ENCODE peak calls at places on chromosomes 13 and 19, in five cellular contexts. One of them, this sample, is unnamed.

GRCh38 chr13:25679154-25679553 is 307.4 kb downstream of the ATP8A2 start:
- DNase-seq in H1: no peak
- DNase-seq in HepG2: no peak
- DNase-seq in GM12878: no peak
- DNase-seq in NT2/D1: no peak
- DNase-seq in this sample: no peak

GRCh38 chr13:46160474-46161066 is 21.4 kb downstream of the LCP1 start:
- DNase-seq in H1: no peak
- DNase-seq in HepG2: peak
- DNase-seq in GM12878: no peak
- DNase-seq in NT2/D1: peak
- DNase-seq in this sample: peak

GRCh38 chr13:99721606-99722384 is 220.5 kb downstream of the TM9SF2 start:
- DNase-seq in H1: peak
- DNase-seq in HepG2: no peak
- DNase-seq in GM12878: no peak
- DNase-seq in NT2/D1: no peak
- DNase-seq in this sample: no peak

GRCh38 chr19:13892885-13893284 is 13.0 kb downstream of the BRME1 start:
- DNase-seq in H1: no peak
- DNase-seq in HepG2: no peak
- DNase-seq in GM12878: no peak
- DNase-seq in NT2/D1: no peak
- DNase-seq in this sample: no peak

GRCh38 chr19:24074720-24075119 is 12.3 kb upstream of the ZNF254 start:
- DNase-seq in H1: no peak
- DNase-seq in HepG2: no peak
- DNase-seq in GM12878: no peak
- DNase-seq in NT2/D1: no peak
- DNase-seq in this sample: no peak

GRCh38 chr19:14406645-14407331 is 12.4 kb downstream of the DDX39A start:
- DNase-seq in H1: no peak
- DNase-seq in HepG2: no peak
- DNase-seq in GM12878: no peak
- DNase-seq in NT2/D1: no peak
- DNase-seq in this sample: no peak

GRCh38 chr13:75512253-75512652 is 25.4 kb downstream of the COMMD6 start:
- DNase-seq in H1: no peak
- DNase-seq in HepG2: no peak
- DNase-seq in GM12878: peak
- DNase-seq in NT2/D1: no peak
- DNase-seq in this sample: no peak

GRCh38 chr19:56678205-56678604 is 6.6 kb upstream of the ZNF835 start:
- DNase-seq in H1: no peak
- DNase-seq in HepG2: no peak
- DNase-seq in GM12878: no peak
- DNase-seq in NT2/D1: no peak
- DNase-seq in this sample: no peak

GRCh38 chr13:72556945-72557344 is 170.5 kb downstream of the MZT1 start:
- DNase-seq in H1: no peak
- DNase-seq in HepG2: no peak
- DNase-seq in GM12878: no peak
- DNase-seq in NT2/D1: no peak
- DNase-seq in this sample: no peak

GRCh38 chr13:101869553-101869952 is 417.1 kb downstream of the ITGBL1 start:
- DNase-seq in H1: no peak
- DNase-seq in HepG2: no peak
- DNase-seq in GM12878: no peak
- DNase-seq in NT2/D1: no peak
- DNase-seq in this sample: no peak

GRCh38 chr19:42313096-42313839 is at the start of gene TMEM145:
- DNase-seq in H1: peak
- DNase-seq in HepG2: no peak
- DNase-seq in GM12878: no peak
- DNase-seq in NT2/D1: no peak
- DNase-seq in this sample: peak

GRCh38 chr13:94433055-94433947 is 46.2 kb downstream of the DCT start:
- DNase-seq in H1: peak
- DNase-seq in HepG2: peak
- DNase-seq in GM12878: no peak
- DNase-seq in NT2/D1: peak
- DNase-seq in this sample: peak

GRCh38 chr19:50290011-50290410 is 39.2 kb downstream of the KCNC3 start:
- DNase-seq in H1: no peak
- DNase-seq in HepG2: no peak
- DNase-seq in GM12878: no peak
- DNase-seq in NT2/D1: no peak
- DNase-seq in this sample: no peak

GRCh38 chr19:54560881-54561385 is 12.7 kb upstream of the LILRA2 start:
- DNase-seq in H1: no peak
- DNase-seq in HepG2: no peak
- DNase-seq in GM12878: no peak
- DNase-seq in NT2/D1: no peak
- DNase-seq in this sample: no peak

GRCh38 chr19:50050406-50051223 is 24.8 kb downstream of the ZNF473 start:
- DNase-seq in H1: peak
- DNase-seq in HepG2: no peak
- DNase-seq in GM12878: peak
- DNase-seq in NT2/D1: peak
- DNase-seq in this sample: peak

GRCh38 chr13:45122941-45123340 is 2.6 kb downstream of the GTF2F2 start:
- DNase-seq in H1: no peak
- DNase-seq in HepG2: no peak
- DNase-seq in GM12878: no peak
- DNase-seq in NT2/D1: no peak
- DNase-seq in this sample: no peak

GRCh38 chr13:48707405-48707804 is 53.7 kb downstream of the CYSLTR2 start:
- DNase-seq in H1: no peak
- DNase-seq in HepG2: no peak
- DNase-seq in GM12878: no peak
- DNase-seq in NT2/D1: no peak
- DNase-seq in this sample: no peak

GRCh38 chr13:39326471-39326870 is 276.5 kb downstream of the LHFPL6 start:
- DNase-seq in H1: no peak
- DNase-seq in HepG2: no peak
- DNase-seq in GM12878: no peak
- DNase-seq in NT2/D1: no peak
- DNase-seq in this sample: no peak

GRCh38 chr19:48854103-48854502 is 14.3 kb downstream of the PLEKHA4 start:
- DNase-seq in H1: no peak
- DNase-seq in HepG2: no peak
- DNase-seq in GM12878: no peak
- DNase-seq in NT2/D1: no peak
- DNase-seq in this sample: no peak

GRCh38 chr19:19021115-19021514 is 12.2 kb downstream of the SUGP2 start:
- DNase-seq in H1: no peak
- DNase-seq in HepG2: peak
- DNase-seq in GM12878: no peak
- DNase-seq in NT2/D1: no peak
- DNase-seq in this sample: no peak

GRCh38 chr13:75514080-75515040 is 23.3 kb downstream of the COMMD6 start:
- DNase-seq in H1: no peak
- DNase-seq in HepG2: no peak
- DNase-seq in GM12878: no peak
- DNase-seq in NT2/D1: no peak
- DNase-seq in this sample: no peak

GRCh38 chr13:109211616-109212015 is 574.8 kb downstream of the IRS2 start:
- DNase-seq in H1: no peak
- DNase-seq in HepG2: no peak
- DNase-seq in GM12878: no peak
- DNase-seq in NT2/D1: peak
- DNase-seq in this sample: no peak

GRCh38 chr19:14381689-14382474 is 638 bp downstream of the ADGRE5 start:
- DNase-seq in H1: no peak
- DNase-seq in HepG2: no peak
- DNase-seq in GM12878: no peak
- DNase-seq in NT2/D1: no peak
- DNase-seq in this sample: no peak

GRCh38 chr19:6739390-6739883 is at the start of gene TRIP10:
- DNase-seq in H1: peak
- DNase-seq in HepG2: peak
- DNase-seq in GM12878: no peak
- DNase-seq in NT2/D1: no peak
- DNase-seq in this sample: peak

GRCh38 chr13:106156468-106156867 is 379.0 kb downstream of the EFNB2 start:
- DNase-seq in H1: no peak
- DNase-seq in HepG2: no peak
- DNase-seq in GM12878: no peak
- DNase-seq in NT2/D1: no peak
- DNase-seq in this sample: no peak

GRCh38 chr19:6947745-6948144 is 60.4 kb downstream of the ADGRE1 start:
- DNase-seq in H1: no peak
- DNase-seq in HepG2: peak
- DNase-seq in GM12878: peak
- DNase-seq in NT2/D1: no peak
- DNase-seq in this sample: peak

GRCh38 chr19:53809518-53810186 is 14.5 kb downstream of the NLRP12 start:
- DNase-seq in H1: peak
- DNase-seq in HepG2: no peak
- DNase-seq in GM12878: no peak
- DNase-seq in NT2/D1: no peak
- DNase-seq in this sample: peak

GRCh38 chr13:109148243-109148642 is 518.8 kb downstream of the MYO16 start:
- DNase-seq in H1: no peak
- DNase-seq in HepG2: no peak
- DNase-seq in GM12878: no peak
- DNase-seq in NT2/D1: no peak
- DNase-seq in this sample: no peak

GRCh38 chr13:73556902-73557301 is 498.1 kb downstream of the KLF5 start:
- DNase-seq in H1: no peak
- DNase-seq in HepG2: no peak
- DNase-seq in GM12878: no peak
- DNase-seq in NT2/D1: no peak
- DNase-seq in this sample: no peak

GRCh38 chr13:43128504-43128929 is 105.1 kb downstream of the DNAJC15 start:
- DNase-seq in H1: no peak
- DNase-seq in HepG2: no peak
- DNase-seq in GM12878: no peak
- DNase-seq in NT2/D1: no peak
- DNase-seq in this sample: peak

GRCh38 chr13:27401210-27401609 is 23.2 kb upstream of the GTF3A start:
- DNase-seq in H1: no peak
- DNase-seq in HepG2: no peak
- DNase-seq in GM12878: no peak
- DNase-seq in NT2/D1: no peak
- DNase-seq in this sample: no peak

GRCh38 chr13:27405521-27406134 is 18.8 kb upstream of the GTF3A start:
- DNase-seq in H1: no peak
- DNase-seq in HepG2: no peak
- DNase-seq in GM12878: no peak
- DNase-seq in NT2/D1: no peak
- DNase-seq in this sample: no peak

GRCh38 chr13:27404680-27405079 is 19.7 kb upstream of the GTF3A start:
- DNase-seq in H1: no peak
- DNase-seq in HepG2: no peak
- DNase-seq in GM12878: no peak
- DNase-seq in NT2/D1: no peak
- DNase-seq in this sample: no peak

GRCh38 chr13:27403727-27404385 is 20.6 kb upstream of the GTF3A start:
- DNase-seq in H1: no peak
- DNase-seq in HepG2: peak
- DNase-seq in GM12878: no peak
- DNase-seq in NT2/D1: no peak
- DNase-seq in this sample: no peak

GRCh38 chr13:27403252-27403678 is 21.2 kb upstream of the GTF3A start:
- DNase-seq in H1: no peak
- DNase-seq in HepG2: no peak
- DNase-seq in GM12878: no peak
- DNase-seq in NT2/D1: no peak
- DNase-seq in this sample: no peak
- TF ChIP-seq SUZ12 in H1: no peak
- TF ChIP-seq SUZ12 in HepG2: no peak
- TF ChIP-seq SUZ12 in GM12878: no peak
- TF ChIP-seq SUZ12 in NT2/D1: no peak
- TF ChIP-seq SUZ12 in this sample: no peak

DNA sequence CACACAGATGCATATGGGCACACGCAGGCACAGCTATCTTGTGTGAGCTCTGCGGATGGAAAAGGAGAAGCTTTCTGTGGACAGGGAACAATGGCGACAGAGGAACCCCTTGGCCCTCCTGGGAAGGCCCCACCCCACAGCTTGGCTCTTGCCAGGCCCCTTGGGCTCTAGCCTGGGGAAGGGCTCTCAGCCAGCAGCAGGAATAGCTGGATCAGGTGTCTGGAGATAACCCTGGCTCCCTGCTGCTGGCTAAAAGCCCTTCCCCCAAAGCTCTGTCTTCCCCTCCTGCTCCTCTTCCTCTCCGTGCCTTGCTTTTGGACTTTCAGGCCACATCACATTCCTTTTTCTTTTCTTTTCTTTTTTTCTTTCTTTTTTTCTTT is 24.3 kb downstream of the CEBPA start:
- DNase-seq in H1: no peak
- DNase-seq in HepG2: no peak
- DNase-seq in GM12878: no peak
- DNase-seq in NT2/D1: no peak
- DNase-seq in this sample: no peak
- TF ChIP-seq SUZ12 in H1: no peak
- TF ChIP-seq SUZ12 in HepG2: no peak
- TF ChIP-seq SUZ12 in GM12878: no peak
- TF ChIP-seq SUZ12 in NT2/D1: no peak
- TF ChIP-seq SUZ12 in this sample: no peak

DNA sequence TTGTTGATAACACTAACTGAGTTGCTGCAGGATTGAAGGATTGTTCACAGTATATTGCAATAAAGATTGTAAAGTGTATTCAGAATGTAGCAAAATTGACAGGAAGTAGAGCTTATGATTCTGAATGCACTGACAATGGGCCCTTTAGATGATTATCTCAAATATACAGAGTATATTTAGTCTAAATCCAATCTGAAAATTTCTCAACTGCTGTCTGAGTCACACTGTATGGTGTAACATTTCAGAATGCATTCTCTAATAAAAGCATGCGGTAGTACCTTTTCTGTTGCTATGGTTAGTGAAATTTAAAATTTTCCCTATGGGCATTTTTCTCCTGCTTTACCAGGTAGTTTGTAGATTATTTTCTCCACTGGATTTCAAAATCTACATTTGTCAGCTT is 365.2 kb downstream of the PCDH17 start:
- DNase-seq in H1: no peak
- DNase-seq in HepG2: no peak
- DNase-seq in GM12878: no peak
- DNase-seq in NT2/D1: no peak
- DNase-seq in this sample: no peak
- TF ChIP-seq SUZ12 in H1: no peak
- TF ChIP-seq SUZ12 in HepG2: no peak
- TF ChIP-seq SUZ12 in GM12878: no peak
- TF ChIP-seq SUZ12 in NT2/D1: no peak
- TF ChIP-seq SUZ12 in this sample: no peak

DNA sequence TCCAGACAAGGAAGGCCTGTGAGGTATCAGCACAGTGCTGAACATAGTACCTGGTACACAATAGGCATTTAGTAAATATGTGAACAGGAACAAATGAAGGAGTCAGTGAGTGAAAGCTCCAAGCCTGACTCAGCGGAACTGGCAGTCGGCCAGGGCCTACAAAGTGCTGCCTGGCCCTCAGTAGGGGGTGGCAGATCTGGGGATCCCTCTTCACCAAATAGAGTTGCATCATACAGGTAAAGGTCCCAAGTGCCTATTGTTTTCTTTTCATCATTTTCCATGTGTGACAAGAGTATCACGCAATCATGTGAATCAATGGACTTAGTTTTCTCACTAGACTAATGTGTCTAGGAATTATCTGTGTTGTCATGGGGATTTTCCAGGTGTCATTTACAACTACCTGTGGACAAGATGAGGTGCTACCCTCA is 9.2 kb downstream of the CYP2B6 start:
- DNase-seq in H1: no peak
- DNase-seq in HepG2: peak
- DNase-seq in GM12878: no peak
- DNase-seq in NT2/D1: no peak
- DNase-seq in this sample: no peak
- TF ChIP-seq SUZ12 in H1: no peak
- TF ChIP-seq SUZ12 in HepG2: no peak
- TF ChIP-seq SUZ12 in GM12878: no peak
- TF ChIP-seq SUZ12 in NT2/D1: no peak
- TF ChIP-seq SUZ12 in this sample: no peak